ENCODE peak calls at places on chromosomes 12 and 14, in ten cellular contexts. C is ovary; I is gastrocnemius medialis; B is body of pancreas; M is endodermal cell; S is stomach; N is PC-3; Q is endothelial cell of umbilical vein; H is CD8-positive, alpha-beta memory T cell; Z is HCT116. D is an unnamed sample.
A peak's percentile ranks its signal among the peaks of the same experiment; 100 is the strongest.

GRCh38 chr12:38711055-38711454 is 194.3 kb downstream of the CPNE8 start:
- DNase-seq in C (no peak), I (no peak), B (no peak), M (no peak), S (no peak), N (no peak), Q (no peak), H (no peak), Z (no peak), D (no peak)

GRCh38 chr12:26799741-26800140 is 33.3 kb downstream of the ITPR2 start:
- DNase-seq in C (no peak), I (no peak), B (no peak), M (no peak), S (no peak), N (no peak), Q (peak; percentile 18), H (no peak), Z (no peak), D (no peak)

GRCh38 chr12:46494424-46494823 is 121.9 kb upstream of the SLC38A2 start:
- DNase-seq in C (no peak), I (no peak), B (no peak), M (no peak), S (no peak), N (peak; percentile 65), Q (peak; percentile 30), H (no peak), Z (no peak), D (no peak)

GRCh38 chr14:81303258-81303935 is 82.6 kb upstream of the GTF2A1 start:
- DNase-seq in C (peak; percentile 26), I (peak; percentile 63), B (peak; percentile 92), M (no peak), S (peak; percentile 83), N (peak; percentile 97), Q (no peak), H (no peak), Z (peak; percentile 86), D (no peak)

GRCh38 chr12:19846561-19846960 is 407.3 kb downstream of the AEBP2 start:
- DNase-seq in C (no peak), I (no peak), B (no peak), M (no peak), S (no peak), N (peak; percentile 56), Q (peak; percentile 26), H (no peak), Z (no peak), D (no peak)

GRCh38 chr12:76268267-76268666 is 79.9 kb downstream of the BBS10 start:
- DNase-seq in C (no peak), I (no peak), B (no peak), M (no peak), S (no peak), N (no peak), Q (no peak), H (no peak), Z (no peak), D (no peak)

GRCh38 chr12:119783787-119784186 is 93.3 kb downstream of the CIT start:
- DNase-seq in C (no peak), I (no peak), B (no peak), M (no peak), S (no peak), N (no peak), Q (no peak), H (no peak), Z (no peak), D (no peak)

GRCh38 chr12:21438643-21439042 is 1.2 kb downstream of the PYROXD1 start:
- DNase-seq in C (no peak), I (no peak), B (no peak), M (no peak), S (no peak), N (peak; percentile 54), Q (no peak), H (no peak), Z (no peak), D (no peak)

GRCh38 chr12:115223322-115223721 is 539.3 kb upstream of the TBX3 start:
- DNase-seq in C (no peak), I (peak; percentile 31), B (no peak), M (no peak), S (no peak), N (peak; percentile 87), Q (no peak), H (no peak), Z (no peak), D (no peak)

GRCh38 chr12:100518376-100518775 is 44.7 kb downstream of the NR1H4 start:
- DNase-seq in C (no peak), I (no peak), B (no peak), M (no peak), S (no peak), N (no peak), Q (no peak), H (no peak), Z (no peak), D (no peak)

GRCh38 chr12:92623386-92623785 is 79.4 kb upstream of the PLEKHG7 start:
- DNase-seq in C (no peak), I (no peak), B (no peak), M (no peak), S (no peak), N (no peak), Q (no peak), H (no peak), Z (no peak), D (no peak)

GRCh38 chr12:87274594-87275245 is 754.5 kb downstream of the C12orf50 start:
- DNase-seq in C (no peak), I (no peak), B (no peak), M (no peak), S (no peak), N (peak; percentile 50), Q (peak; percentile 47), H (no peak), Z (peak; percentile 19), D (peak; percentile 11)

GRCh38 chr12:16165506-16165905 is 112.0 kb downstream of the SLC15A5 start:
- DNase-seq in C (no peak), I (peak; percentile 40), B (peak; percentile 55), M (peak; percentile 76), S (peak; percentile 36), N (peak; percentile 58), Q (peak; percentile 33), H (no peak), Z (peak; percentile 27), D (peak; percentile 37)

GRCh38 chr12:92608418-92609091 is 94.2 kb upstream of the PLEKHG7 start:
- DNase-seq in C (no peak), I (no peak), B (no peak), M (no peak), S (no peak), N (peak; percentile 73), Q (peak; percentile 62), H (no peak), Z (peak; percentile 33), D (peak; percentile 6)

GRCh38 chr12:122505419-122506051 is 4.8 kb upstream of the ZCCHC8 start:
- DNase-seq in C (no peak), I (no peak), B (no peak), M (peak; percentile 40), S (no peak), N (no peak), Q (no peak), H (no peak), Z (no peak), D (no peak)

GRCh38 chr12:34403706-34404376 is 381.5 kb downstream of the ALG10 start:
- DNase-seq in C (peak; percentile 3), I (peak; percentile 5), B (peak; percentile 1), M (no peak), S (peak; percentile 17), N (no peak), Q (no peak), H (no peak), Z (no peak), D (peak; percentile 1)
- H3K9me3 ChIP-seq in C (no peaks in the 10 kb centered on the region), I (peaks cover 3% of the 10 kb centered on the region), B (no peaks in the 10 kb centered on the region), M (peaks cover 44% of the 10 kb centered on the region), S (peaks cover 100% of the 10 kb centered on the region), N (peaks cover 14% of the 10 kb centered on the region), Q (peaks cover 3% of the 10 kb centered on the region), H (peaks cover 9% of the 10 kb centered on the region), Z (no peaks in the 10 kb centered on the region), D (peaks cover 6% of the 10 kb centered on the region)

DNA sequence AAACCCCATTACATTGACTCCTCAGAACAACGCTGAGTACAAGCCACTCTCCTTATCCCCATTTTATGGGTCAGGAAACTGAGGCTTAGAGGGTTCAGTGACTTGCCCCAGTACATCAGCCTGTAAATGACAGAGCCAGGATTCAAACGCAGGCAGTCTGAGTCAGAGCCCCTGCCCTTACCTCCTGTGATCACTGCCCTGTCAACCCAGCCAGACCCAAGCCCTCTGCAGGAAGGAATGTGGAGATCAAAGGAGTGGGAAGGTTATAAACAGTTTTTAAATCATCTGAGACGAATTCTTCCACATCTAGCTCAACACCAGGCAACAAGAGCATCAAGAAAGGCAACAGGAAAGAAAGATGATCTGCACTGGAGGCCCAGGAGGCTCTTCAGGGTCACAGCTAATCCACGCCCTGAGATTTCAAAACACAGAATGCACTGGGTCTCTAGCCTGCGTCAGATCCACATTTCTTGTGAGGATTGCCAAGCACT is 38.5 kb downstream of the SPTB start:
- DNase-seq in C (no peak), I (peak; percentile 90), B (no peak), M (peak; percentile 90), S (no peak), N (peak; percentile 88), Q (no peak), H (no peak), Z (peak; percentile 56), D (no peak)
- H3K27me3 ChIP-seq in C (no peaks in the 10 kb centered on the region), I (no peaks in the 10 kb centered on the region), B (no peaks in the 10 kb centered on the region), M (no peaks in the 10 kb centered on the region), S (peaks cover 58% of the 10 kb centered on the region), N (peaks cover 31% of the 10 kb centered on the region), Q (peaks cover 31% of the 10 kb centered on the region), H (no peaks in the 10 kb centered on the region), Z (peaks cover 29% of the 10 kb centered on the region), D (peaks cover 15% of the 10 kb centered on the region)

GRCh38 chr12:130703733-130704375 is 12.2 kb downstream of the RIMBP2 start:
- DNase-seq in C (no peak), I (no peak), B (no peak), M (peak; percentile 44), S (no peak), N (no peak), Q (no peak), H (no peak), Z (no peak), D (no peak)

GRCh38 chr12:130704606-130705005 is 11.5 kb downstream of the RIMBP2 start:
- DNase-seq in C (no peak), I (no peak), B (no peak), M (peak; percentile 44), S (no peak), N (no peak), Q (no peak), H (no peak), Z (no peak), D (no peak)

GRCh38 chr12:130705174-130705880 is 10.8 kb downstream of the RIMBP2 start:
- DNase-seq in C (no peak), I (no peak), B (no peak), M (peak; percentile 49), S (no peak), N (no peak), Q (no peak), H (no peak), Z (no peak), D (no peak)

GRCh38 chr12:130701402-130701744 is 14.7 kb downstream of the RIMBP2 start:
- DNase-seq in C (no peak), I (no peak), B (no peak), M (peak; percentile 44), S (peak; percentile 7), N (no peak), Q (no peak), H (no peak), Z (no peak), D (no peak)

GRCh38 chr12:130702966-130703732 is 12.9 kb downstream of the RIMBP2 start:
- DNase-seq in C (no peak), I (no peak), B (no peak), M (peak; percentile 37), S (no peak), N (no peak), Q (no peak), H (no peak), Z (no peak), D (no peak)
- H3K4me3 ChIP-seq in C (no peak overlapping the region), I (no peak overlapping the region), B (no peak overlapping the region), M (no peak overlapping the region), S (no peak overlapping the region), N (no peak overlapping the region), Q (no peak overlapping the region), H (no peak overlapping the region), Z (no peak overlapping the region), D (no peak overlapping the region)

GRCh38 chr12:101852998-101853397 is 22.2 kb upstream of the GNPTAB start:
- DNase-seq in C (no peak), I (no peak), B (no peak), M (no peak), S (no peak), N (no peak), Q (no peak), H (no peak), Z (no peak), D (no peak)
- H3K9me3 ChIP-seq in C (no peaks in the 10 kb centered on the region), I (no peaks in the 10 kb centered on the region), B (no peaks in the 10 kb centered on the region), M (no peaks in the 10 kb centered on the region), S (no peaks in the 10 kb centered on the region), N (no peaks in the 10 kb centered on the region), Q (no peaks in the 10 kb centered on the region), H (no peaks in the 10 kb centered on the region), Z (no peaks in the 10 kb centered on the region), D (no peaks in the 10 kb centered on the region)